ENCODE peak calls at places on chromosomes 13 and 19, in nine cellular contexts. L is uterus, N is suprapubic skin, K is left lung, F is colonic mucosa, E is pancreas, C is IMR-90, M is endodermal cell, U is heart right ventricle. I is an unnamed sample.

GRCh38 chr19:46226438-46226973 is 3.0 kb upstream of the IGFL1 start:
- DNase-seq in N (no peak), M (peak; percentile 51), U (no peak), L (no peak), F (no peak), E (no peak), C (no peak), K (no peak), I (no peak)

GRCh38 chr13:40777166-40777956 is 6.4 kb upstream of the MRPS31 start:
- DNase-seq in N (no peak), L (no peak), K (no peak), C (peak; percentile 37), M (peak; percentile 79), F (peak; percentile 72), E (peak; percentile 45), U (peak; percentile 47), I (peak; percentile 78)

GRCh38 chr19:6126335-6126974 is 9.0 kb upstream of the ACSBG2 start:
- DNase-seq in K (no peak), M (peak; percentile 52), E (no peak), F (no peak), U (no peak), C (peak; percentile 71), L (no peak), N (no peak), I (peak; percentile 90)

GRCh38 chr19:15666186-15666585 is 6.7 kb upstream of the CYP4F12 start:
- DNase-seq in F (no peak), M (no peak), N (no peak), L (no peak), K (no peak), E (no peak), C (no peak), U (no peak), I (no peak)

GRCh38 chr19:489418-490196 is 6.7 kb upstream of the MADCAM1 start:
- DNase-seq in F (no peak), E (no peak), N (no peak), U (no peak), L (peak; percentile 49), M (peak; percentile 82), C (peak; percentile 8), K (no peak), I (no peak)

GRCh38 chr13:80151016-80151415 is 189.9 kb downstream of the SPRY2 start:
- DNase-seq in N (no peak), E (no peak), U (no peak), L (no peak), F (no peak), M (no peak), K (no peak), C (peak; percentile 23), I (no peak)

GRCh38 chr19:18500376-18500775 is 21.5 kb downstream of the ELL start:
- DNase-seq in C (no peak), N (no peak), L (no peak), E (no peak), F (no peak), U (peak; percentile 66), K (no peak), M (no peak), I (no peak)

GRCh38 chr13:89066868-89067466 is 1395.8 kb downstream of the SLITRK5 start:
- DNase-seq in N (no peak), C (peak; percentile 0), L (no peak), M (peak; percentile 61), F (peak; percentile 39), K (no peak), U (no peak), E (peak; percentile 24), I (peak; percentile 16)

GRCh38 chr13:98576963-98577822 is at the start of gene STK24:
- DNase-seq in F (peak; percentile 72), C (peak; percentile 74), L (peak; percentile 76), N (peak; percentile 83), U (peak; percentile 69), E (peak; percentile 61), K (peak; percentile 61), M (peak; percentile 83), I (peak; percentile 56)

GRCh38 chr13:106709509-106709908 is 141.6 kb upstream of the ARGLU1 start:
- DNase-seq in U (peak; percentile 54), N (no peak), K (no peak), M (no peak), F (no peak), C (no peak), L (no peak), E (no peak), I (no peak)

GRCh38 chr19:43464089-43464775 is 1.2 kb downstream of the LYPD3 start:
- DNase-seq in L (peak; percentile 84), K (peak; percentile 80), U (peak; percentile 85), N (peak; percentile 90), M (no peak), E (peak; percentile 67), F (peak; percentile 84), C (no peak), I (no peak)

GRCh38 chr13:20989883-20990282 is 71.5 kb downstream of the LATS2 start:
- DNase-seq in M (no peak), N (no peak), U (no peak), E (no peak), L (no peak), C (no peak), K (no peak), F (no peak), I (no peak)

GRCh38 chr13:34391071-34391470 is 551.0 kb upstream of the NBEA start:
- DNase-seq in M (no peak), K (no peak), L (no peak), C (peak; percentile 5), N (no peak), F (no peak), U (no peak), E (no peak), I (no peak)

GRCh38 chr13:99218545-99218944 is 17.9 kb downstream of the UBAC2 start:
- DNase-seq in F (no peak), K (peak; percentile 51), M (no peak), U (peak; percentile 81), L (no peak), E (peak; percentile 81), N (no peak), C (peak; percentile 31), I (no peak)

GRCh38 chr19:5143471-5144411 is 174.8 kb downstream of the KDM4B start:
- DNase-seq in U (no peak), M (no peak), C (no peak), K (no peak), N (no peak), L (no peak), F (no peak), E (peak; percentile 10), I (no peak)

GRCh38 chr19:5530701-5531100 is 37.1 kb downstream of the TINCR start:
- DNase-seq in U (no peak), F (no peak), M (no peak), C (no peak), L (no peak), N (no peak), E (no peak), K (no peak), I (no peak)

GRCh38 chr19:13208131-13208963 is 58.1 kb downstream of the IER2 start:
- DNase-seq in K (peak; percentile 72), N (peak; percentile 70), L (peak; percentile 61), E (peak; percentile 49), U (peak; percentile 80), C (peak; percentile 76), M (peak; percentile 55), F (peak; percentile 57), I (peak; percentile 30)

GRCh38 chr13:38223093-38223492 is 126.6 kb upstream of the UFM1 start:
- DNase-seq in K (no peak), C (peak; percentile 1), U (no peak), E (no peak), F (no peak), L (no peak), M (peak; percentile 70), N (no peak), I (no peak)

DNA sequence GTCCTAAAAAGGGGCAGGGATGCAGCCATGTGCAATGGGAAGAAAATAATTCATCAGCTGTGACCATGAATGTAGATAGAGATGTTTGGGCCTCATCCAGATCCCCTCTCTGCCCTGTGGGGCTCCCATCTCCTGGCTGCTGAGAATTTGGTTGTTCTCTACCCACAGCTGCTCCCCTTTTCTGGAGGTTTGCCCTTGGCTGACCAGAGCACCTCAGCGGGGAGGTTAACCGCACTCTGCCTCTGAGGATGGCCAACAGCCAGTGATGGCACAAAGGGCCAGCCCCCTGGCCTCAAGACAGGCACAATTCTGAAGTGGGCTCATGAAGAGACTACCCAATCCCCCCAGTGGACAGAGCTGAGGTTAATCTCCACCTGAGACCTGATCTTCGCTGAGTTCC is 61.5 kb upstream of the SERP2 start:
- DNase-seq in E (no peak), F (no peak), C (no peak), U (no peak), M (no peak), N (no peak), L (no peak), K (no peak), I (no peak)
- H3K27ac ChIP-seq in E (no peak overlapping the region), F (no peak overlapping the region), C (no peak overlapping the region), U (no peak overlapping the region), M (no peak overlapping the region), N (no peak overlapping the region), L (no peak overlapping the region), K (no peak overlapping the region), I (no peak overlapping the region)

GRCh38 chr19:32817252-32817912 is 52.2 kb downstream of the SLC7A9 start:
- DNase-seq in E (no peak), L (no peak), C (no peak), U (no peak), K (no peak), M (no peak), N (no peak), F (no peak), I (no peak)
- TF ChIP-seq CTCF in E (no peak), L (no peak), C (no peak), U (no peak), K (no peak), M (no peak), N (no peak), F (no peak), I (no peak)

GRCh38 chr19:40403262-40403984 is 9.8 kb downstream of the PRX start:
- DNase-seq in U (peak; percentile 93), F (peak; percentile 96), C (peak; percentile 84), L (peak; percentile 90), K (peak; percentile 94), N (peak; percentile 96), M (peak; percentile 100), E (peak; percentile 89), I (peak; percentile 72)
- H3K27ac ChIP-seq in U (peak overlapping the region; percentile 87), F (peak overlapping the region; percentile 65), C (peak overlapping the region; percentile 78), L (peak overlapping the region; percentile 93), K (peak overlapping the region; percentile 80), N (peak overlapping the region; percentile 82), M (no peak overlapping the region), E (peak overlapping the region; percentile 53), I (no peak overlapping the region)

DNA sequence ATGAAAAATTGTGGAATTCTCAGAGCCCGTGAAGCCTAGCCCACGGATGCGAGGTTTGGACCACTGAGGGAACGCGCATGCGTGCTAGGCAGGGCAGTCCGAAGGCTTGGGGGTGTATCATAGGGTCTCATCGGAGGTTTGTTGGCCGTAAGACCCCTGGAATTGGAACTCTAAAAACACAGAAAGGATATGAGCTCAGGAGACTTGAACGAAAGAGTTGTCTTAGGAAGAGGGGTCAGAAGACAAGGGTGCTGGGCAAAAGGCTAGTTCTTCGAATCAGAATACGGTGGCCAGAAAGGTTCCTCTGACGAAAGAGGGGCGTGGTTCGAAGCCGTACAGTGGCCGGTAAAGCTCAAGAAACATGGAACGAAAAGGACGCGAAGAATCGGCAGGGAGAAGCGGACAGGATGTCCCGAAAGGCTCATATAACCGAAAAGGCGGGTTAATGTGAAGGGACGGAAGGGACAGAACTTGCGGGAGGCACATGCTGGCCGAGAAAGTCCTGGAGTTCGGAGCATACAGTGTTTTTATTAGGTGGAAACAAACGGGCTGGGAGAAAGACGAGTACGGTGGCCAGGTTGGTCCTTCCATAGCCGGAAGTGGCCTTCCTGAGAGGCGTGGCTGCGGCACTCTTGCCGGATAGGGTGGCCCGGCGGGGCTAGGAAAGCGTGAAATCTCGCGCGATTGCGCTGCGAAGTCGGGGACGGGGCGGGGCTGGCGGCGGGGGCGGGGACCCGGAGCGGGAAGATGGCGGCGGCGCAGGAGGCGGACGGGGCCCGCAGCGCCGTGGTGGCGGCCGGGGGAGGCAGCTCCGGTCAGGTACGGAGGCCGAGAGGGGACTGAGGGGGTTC is at the start of gene CLPTM1:
- DNase-seq in U (peak; percentile 97), N (peak; percentile 98), M (peak; percentile 98), F (peak; percentile 97), K (peak; percentile 98), E (peak; percentile 98), L (peak; percentile 95), C (peak; percentile 97), I (peak; percentile 93)
- TF ChIP-seq CTCF in U (no peak), N (no peak), M (no peak), F (no peak), K (no peak), E (no peak), L (no peak), C (no peak), I (no peak)